ENCODE peak calls at places on chromosomes 2 and 18, in ten cellular contexts. U is kidney epithelial cell, H is fibroblast of pulmonary artery, B is PC-3, J is colonic mucosa, T is prostate gland, O is breast epithelium, L is BJ, C is hepatocyte, X is GM12865. Y is an unnamed sample.

GRCh38 chr18:54162431-54162830 is 62.0 kb downstream of the MBD2 start:
- DNase-seq in U (peak), H (peak), B (peak), J (no peak), T (no peak), O (no peak), L (peak), C (no peak), X (no peak), Y (peak)

GRCh38 chr2:61959381-61960293 is 54.2 kb downstream of the COMMD1 start:
- DNase-seq in U (no peak), H (no peak), B (no peak), J (peak), T (no peak), O (no peak), L (no peak), C (peak), X (no peak), Y (no peak)

GRCh38 chr2:23366720-23367119 is 18.3 kb upstream of the KLHL29 start:
- DNase-seq in U (no peak), H (no peak), B (no peak), J (no peak), T (no peak), O (no peak), L (no peak), C (no peak), X (no peak), Y (no peak)

GRCh38 chr2:238098854-238099708 is 1.1 kb upstream of the ESPNL start:
- DNase-seq in U (peak), H (no peak), B (peak), J (peak), T (no peak), O (no peak), L (no peak), C (no peak), X (no peak), Y (no peak)

GRCh38 chr2:156537147-156537546 is 101.0 kb downstream of the GPD2 start:
- DNase-seq in U (no peak), H (peak), B (no peak), J (no peak), T (no peak), O (no peak), L (peak), C (no peak), X (no peak), Y (peak)

GRCh38 chr18:37762076-37762475 is 196.5 kb upstream of the CELF4 start:
- DNase-seq in U (no peak), H (no peak), B (no peak), J (no peak), T (no peak), O (no peak), L (no peak), C (no peak), X (no peak), Y (no peak)

GRCh38 chr2:168758970-168759820 is 43.2 kb upstream of the NOSTRIN start:
- DNase-seq in U (peak), H (peak), B (peak), J (no peak), T (peak), O (no peak), L (no peak), C (peak), X (peak), Y (peak)

GRCh38 chr2:44668336-44668735 is 273.2 kb upstream of the SIX3 start:
- DNase-seq in U (no peak), H (no peak), B (peak), J (no peak), T (no peak), O (no peak), L (no peak), C (no peak), X (peak), Y (no peak)

GRCh38 chr2:111134082-111134481 is 13.4 kb downstream of the BCL2L11 start:
- DNase-seq in U (no peak), H (no peak), B (no peak), J (no peak), T (no peak), O (no peak), L (no peak), C (no peak), X (no peak), Y (no peak)

GRCh38 chr2:106614511-106615291 is 127.5 kb downstream of the CD8B2 start:
- DNase-seq in U (no peak), H (no peak), B (no peak), J (peak), T (no peak), O (no peak), L (no peak), C (peak), X (no peak), Y (no peak)

GRCh38 chr2:44398243-44398897 is 36.6 kb downstream of the CAMKMT start:
- DNase-seq in U (no peak), H (no peak), B (no peak), J (no peak), T (no peak), O (no peak), L (no peak), C (no peak), X (no peak), Y (no peak)

GRCh38 chr2:98736464-98736889 is 5.5 kb upstream of the MGAT4A start:
- DNase-seq in U (no peak), H (no peak), B (peak), J (no peak), T (no peak), O (no peak), L (no peak), C (no peak), X (no peak), Y (no peak)

GRCh38 chr2:128472789-128473174 is 154.1 kb upstream of the HS6ST1 start:
- DNase-seq in U (no peak), H (peak), B (no peak), J (no peak), T (no peak), O (no peak), L (peak), C (no peak), X (peak), Y (peak)

GRCh38 chr2:8872821-8873432 is 35.5 kb upstream of the KIDINS220 start:
- DNase-seq in U (peak), H (peak), B (peak), J (no peak), T (peak), O (no peak), L (peak), C (peak), X (peak), Y (peak)

GRCh38 chr2:221283896-221284295 is 288.2 kb downstream of the EPHA4 start:
- DNase-seq in U (peak), H (peak), B (no peak), J (no peak), T (no peak), O (no peak), L (peak), C (no peak), X (no peak), Y (no peak)

GRCh38 chr2:29749843-29750242 is 171.5 kb downstream of the ALK start:
- DNase-seq in U (no peak), H (no peak), B (no peak), J (no peak), T (no peak), O (no peak), L (no peak), C (no peak), X (no peak), Y (no peak)

GRCh38 chr2:110101911-110102774 is 13.5 kb downstream of the MALL start:
- DNase-seq in U (peak), H (no peak), B (peak), J (peak), T (no peak), O (no peak), L (no peak), C (no peak), X (no peak), Y (no peak)

GRCh38 chr2:70086838-70087702 is at the start of gene PCBP1:
- DNase-seq in U (peak), H (peak), B (peak), J (peak), T (peak), O (peak), L (peak), C (peak), X (peak), Y (peak)

GRCh38 chr2:71546275-71546638 is 92.9 kb downstream of the DYSF start:
- DNase-seq in U (no peak), H (no peak), B (no peak), J (no peak), T (no peak), O (no peak), L (no peak), C (no peak), X (peak), Y (no peak)

GRCh38 chr2:75289771-75290170 is 90.5 kb upstream of the TACR1 start:
- DNase-seq in U (no peak), H (no peak), B (no peak), J (no peak), T (no peak), O (no peak), L (no peak), C (no peak), X (no peak), Y (peak)

GRCh38 chr2:13046557-13047165 is 329.9 kb downstream of the TRIB2 start:
- DNase-seq in U (no peak), H (peak), B (peak), J (no peak), T (no peak), O (no peak), L (no peak), C (no peak), X (peak), Y (peak)

GRCh38 chr2:6986251-6986893 is 69.2 kb downstream of the RNF144A start:
- DNase-seq in U (no peak), H (peak), B (peak), J (no peak), T (no peak), O (no peak), L (no peak), C (no peak), X (no peak), Y (no peak)

GRCh38 chr2:12931211-12931844 is 214.6 kb downstream of the TRIB2 start:
- DNase-seq in U (no peak), H (peak), B (peak), J (no peak), T (peak), O (no peak), L (no peak), C (peak), X (peak), Y (peak)

GRCh38 chr2:86541282-86541681 is 22.0 kb downstream of the CHMP3 start:
- DNase-seq in U (no peak), H (peak), B (no peak), J (no peak), T (no peak), O (no peak), L (no peak), C (no peak), X (no peak), Y (peak)

GRCh38 chr2:174788291-174788929 is 24.1 kb upstream of the CHRNA1 start:
- DNase-seq in U (no peak), H (no peak), B (no peak), J (no peak), T (no peak), O (no peak), L (no peak), C (no peak), X (no peak), Y (no peak)

GRCh38 chr2:167342769-167343168 is 454.5 kb downstream of the XIRP2 start:
- DNase-seq in U (no peak), H (peak), B (peak), J (no peak), T (no peak), O (no peak), L (no peak), C (no peak), X (no peak), Y (no peak)

GRCh38 chr18:6553234-6553900 is 138.7 kb upstream of the L3MBTL4 start:
- DNase-seq in U (no peak), H (no peak), B (peak), J (no peak), T (no peak), O (no peak), L (no peak), C (no peak), X (no peak), Y (no peak)

GRCh38 chr2:234569776-234570430 is 73.0 kb upstream of the ARL4C start:
- DNase-seq in U (no peak), H (no peak), B (no peak), J (no peak), T (no peak), O (no peak), L (no peak), C (no peak), X (peak), Y (no peak)
- TF ChIP-seq CTCF in U (no peak), H (no peak), B (no peak), J (no peak), T (no peak), O (no peak), L (no peak), C (no peak), X (no peak), Y (no peak)

DNA sequence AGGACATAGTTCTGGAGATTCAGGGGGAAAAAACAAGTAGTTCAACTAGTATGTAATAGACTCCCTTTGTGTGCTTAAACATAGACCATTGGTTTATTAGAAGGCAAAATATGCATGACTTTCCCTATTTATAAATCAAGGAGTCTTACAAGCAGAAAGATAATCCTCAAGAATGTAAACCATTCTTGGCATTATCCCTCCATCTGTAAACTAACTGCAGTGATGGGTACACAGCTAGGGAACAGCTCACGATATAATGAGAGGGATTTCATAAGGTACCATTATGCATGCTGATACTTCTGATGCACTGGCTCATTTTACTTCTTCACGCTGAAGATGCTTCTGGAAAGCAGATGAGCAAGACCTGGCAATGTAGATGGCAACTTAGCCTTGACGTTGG is 878 bp downstream of the FBXO15 start:
- DNase-seq in U (no peak), H (no peak), B (no peak), J (no peak), T (no peak), O (no peak), L (peak), C (no peak), X (no peak), Y (peak)
- H3K4me3 ChIP-seq in U (no peak), H (no peak), B (peak), J (no peak), T (no peak), O (peak), L (no peak), C (peak), X (no peak), Y (no peak)

GRCh38 chr2:47346-48218 is 1.3 kb upstream of the FAM110C start:
- DNase-seq in U (no peak), H (no peak), B (no peak), J (no peak), T (no peak), O (no peak), L (no peak), C (peak), X (no peak), Y (no peak)
- TF ChIP-seq CTCF in U (no peak), H (no peak), B (no peak), J (no peak), T (no peak), O (no peak), L (no peak), C (no peak), X (no peak), Y (no peak)

GRCh38 chr2:60838481-60838880 is 42.9 kb upstream of the REL start:
- DNase-seq in U (no peak), H (peak), B (no peak), J (no peak), T (no peak), O (no peak), L (no peak), C (no peak), X (no peak), Y (no peak)
- H3K4me3 ChIP-seq in U (no peak), H (no peak), B (no peak), J (no peak), T (no peak), O (no peak), L (no peak), C (no peak), X (peak), Y (no peak)

DNA sequence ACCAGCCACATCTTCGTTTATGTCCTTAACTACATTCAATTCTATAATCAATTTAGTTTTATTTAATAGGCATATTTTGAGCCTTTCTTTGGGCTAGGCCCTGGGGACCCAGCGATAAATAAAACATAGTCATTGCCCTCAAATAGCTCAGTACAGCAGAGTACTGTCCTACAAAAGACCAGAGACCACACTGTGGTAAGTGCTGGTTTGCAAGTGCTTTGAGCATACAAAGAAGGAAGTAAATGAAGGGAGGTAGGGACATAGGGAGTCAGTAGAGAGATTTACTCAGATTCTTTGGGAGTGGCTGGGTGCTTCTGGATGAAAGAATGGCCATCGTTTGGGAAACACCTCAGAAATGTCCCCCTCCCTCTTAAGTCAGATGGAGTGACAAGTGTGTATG is 34.9 kb downstream of the MAPRE2 start:
- DNase-seq in U (no peak), H (no peak), B (no peak), J (no peak), T (no peak), O (no peak), L (no peak), C (no peak), X (no peak), Y (no peak)
- TF ChIP-seq CTCF in U (no peak), H (no peak), B (no peak), J (no peak), T (no peak), O (no peak), L (no peak), C (no peak), X (no peak), Y (no peak)

GRCh38 chr2:239578381-239578780 is 177.6 kb upstream of the HDAC4 start:
- DNase-seq in U (no peak), H (no peak), B (no peak), J (no peak), T (no peak), O (no peak), L (no peak), C (no peak), X (no peak), Y (no peak)

GRCh38 chr2:239577913-239578312 is 177.1 kb upstream of the HDAC4 start:
- DNase-seq in U (no peak), H (no peak), B (no peak), J (no peak), T (no peak), O (no peak), L (no peak), C (peak), X (no peak), Y (no peak)

GRCh38 chr2:239577306-239577705 is 176.5 kb upstream of the HDAC4 start:
- DNase-seq in U (no peak), H (no peak), B (no peak), J (no peak), T (no peak), O (no peak), L (no peak), C (no peak), X (no peak), Y (no peak)

GRCh38 chr2:239575931-239576445 is 175.2 kb upstream of the HDAC4 start:
- DNase-seq in U (no peak), H (no peak), B (no peak), J (no peak), T (no peak), O (no peak), L (no peak), C (no peak), X (no peak), Y (no peak)

DNA sequence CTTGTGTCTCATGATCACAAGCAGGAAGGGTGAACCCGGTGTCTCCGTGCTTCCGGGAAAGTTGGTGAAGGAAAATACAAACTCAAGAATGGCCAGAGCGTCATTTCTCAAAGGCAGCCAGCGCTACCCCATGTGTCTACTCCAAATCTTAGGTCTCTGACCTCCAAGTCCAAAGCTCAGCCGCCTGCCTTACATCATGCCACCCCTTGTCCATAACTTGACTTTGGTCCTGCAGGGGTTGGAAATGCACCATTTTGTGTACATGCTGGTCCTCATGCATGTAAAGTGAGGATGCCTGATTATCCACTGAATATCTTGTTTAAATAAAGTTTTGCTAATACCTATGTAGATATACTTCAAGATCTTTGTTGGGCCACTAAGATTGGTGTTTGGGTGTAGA is 176.0 kb upstream of the HDAC4 start:
- DNase-seq in U (no peak), H (no peak), B (no peak), J (no peak), T (no peak), O (no peak), L (no peak), C (no peak), X (no peak), Y (no peak)
- H3K4me3 ChIP-seq in U (no peak), H (no peak), B (no peak), J (no peak), T (no peak), O (no peak), L (no peak), C (no peak), X (no peak), Y (no peak)

DNA sequence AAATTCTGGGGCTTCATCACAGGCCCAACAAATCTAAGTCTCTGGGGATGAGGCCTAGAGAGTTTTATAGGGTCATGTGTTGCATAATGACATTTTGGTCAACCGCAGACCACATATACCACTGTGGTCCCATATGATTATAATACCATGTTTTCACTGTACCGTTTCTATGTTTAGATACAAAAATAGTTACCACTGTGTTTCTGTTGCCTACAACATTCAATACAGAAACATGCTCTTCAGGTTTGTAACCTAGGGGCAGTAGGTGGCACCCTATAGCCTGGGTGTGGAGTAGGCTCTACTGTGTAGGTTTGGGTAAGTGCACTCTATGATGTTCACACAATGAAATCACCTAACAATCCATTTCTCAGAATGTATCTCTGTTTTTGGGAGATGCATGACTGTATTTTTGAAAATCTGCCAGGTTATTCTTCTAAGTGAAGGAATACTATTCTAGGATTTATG is 485.2 kb downstream of the PTPRM start:
- DNase-seq in U (no peak), H (peak), B (peak), J (no peak), T (no peak), O (no peak), L (no peak), C (no peak), X (peak), Y (peak)
- TF ChIP-seq CTCF in U (no peak), H (no peak), B (peak), J (no peak), T (no peak), O (no peak), L (no peak), C (no peak), X (no peak), Y (no peak)

DNA sequence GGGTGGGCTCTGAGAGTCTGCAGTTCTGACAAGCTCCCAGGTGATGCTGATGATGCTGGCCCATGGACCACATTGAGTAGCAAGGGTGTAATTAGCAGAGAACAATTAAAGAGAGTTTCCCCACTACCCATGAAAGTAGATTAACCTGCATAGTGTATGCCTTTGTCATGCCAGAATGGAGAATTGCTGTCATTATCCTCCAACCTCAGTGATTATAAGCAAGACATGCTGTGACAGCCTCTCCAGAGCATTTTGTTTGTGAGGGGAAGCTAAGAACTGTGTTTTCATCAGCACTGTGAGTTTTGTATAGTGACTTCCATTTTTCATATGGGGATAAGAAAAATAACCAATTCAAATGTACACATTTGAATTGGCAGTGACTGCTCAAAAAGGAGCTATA is 59.6 kb upstream of the LYPD1 start:
- DNase-seq in U (no peak), H (no peak), B (no peak), J (no peak), T (no peak), O (no peak), L (no peak), C (no peak), X (no peak), Y (no peak)
- H3K4me3 ChIP-seq in U (no peak), H (no peak), B (no peak), J (no peak), T (no peak), O (no peak), L (no peak), C (no peak), X (no peak), Y (no peak)